ENCODE peak calls at places on chromosomes 5 and 9, in four cellular contexts. One of them, this sample, is unnamed.

GRCh38 chr9:112705773-112706427 is 12.0 kb downstream of the INIP start:
- DNase-seq in iPS-NIHi11: peak; percentile 17
- DNase-seq in CD8-positive, alpha-beta T cell: no peak
- DNase-seq in aorta: no peak
- DNase-seq in this sample: no peak

GRCh38 chr9:77712533-77713130 is 64.5 kb upstream of the GNA14 start:
- DNase-seq in iPS-NIHi11: no peak
- DNase-seq in aorta: no peak
- DNase-seq in CD8-positive, alpha-beta T cell: no peak
- DNase-seq in this sample: peak; percentile 72

GRCh38 chr9:37438359-37438758 is 15.9 kb downstream of the GRHPR start:
- DNase-seq in aorta: no peak
- DNase-seq in CD8-positive, alpha-beta T cell: no peak
- DNase-seq in iPS-NIHi11: no peak
- DNase-seq in this sample: no peak

GRCh38 chr9:89277043-89277442 is 34.0 kb upstream of the CKS2 start:
- DNase-seq in aorta: no peak
- DNase-seq in iPS-NIHi11: no peak
- DNase-seq in CD8-positive, alpha-beta T cell: no peak
- DNase-seq in this sample: no peak

GRCh38 chr5:162163663-162164062 is 96.1 kb downstream of the GABRG2 start:
- DNase-seq in aorta: peak; percentile 18
- DNase-seq in CD8-positive, alpha-beta T cell: no peak
- DNase-seq in iPS-NIHi11: no peak
- DNase-seq in this sample: no peak

GRCh38 chr5:102068870-102069269 is 227.2 kb downstream of the SLCO4C1 start:
- DNase-seq in CD8-positive, alpha-beta T cell: no peak
- DNase-seq in aorta: no peak
- DNase-seq in iPS-NIHi11: no peak
- DNase-seq in this sample: no peak

GRCh38 chr5:82635561-82636288 is 357.6 kb upstream of the RPS23 start:
- DNase-seq in aorta: no peak
- DNase-seq in iPS-NIHi11: no peak
- DNase-seq in CD8-positive, alpha-beta T cell: no peak
- DNase-seq in this sample: no peak

GRCh38 chr5:171926311-171926710 is 80.1 kb downstream of the FBXW11 start:
- DNase-seq in iPS-NIHi11: no peak
- DNase-seq in CD8-positive, alpha-beta T cell: no peak
- DNase-seq in aorta: no peak
- DNase-seq in this sample: no peak

GRCh38 chr5:103624748-103625147 is 62.2 kb upstream of the NUDT12 start:
- DNase-seq in aorta: no peak
- DNase-seq in iPS-NIHi11: no peak
- DNase-seq in CD8-positive, alpha-beta T cell: no peak
- DNase-seq in this sample: no peak

GRCh38 chr9:4826417-4827166 is 33.8 kb downstream of the RCL1 start:
- DNase-seq in aorta: no peak
- DNase-seq in CD8-positive, alpha-beta T cell: no peak
- DNase-seq in iPS-NIHi11: no peak
- DNase-seq in this sample: no peak

GRCh38 chr5:95518417-95518816 is 36.4 kb downstream of the SKIC3 start:
- DNase-seq in CD8-positive, alpha-beta T cell: no peak
- DNase-seq in iPS-NIHi11: no peak
- DNase-seq in aorta: no peak
- DNase-seq in this sample: no peak

GRCh38 chr5:57171818-57172465 is 1.9 kb upstream of the GPBP1 start:
- DNase-seq in iPS-NIHi11: no peak
- DNase-seq in CD8-positive, alpha-beta T cell: peak; percentile 29
- DNase-seq in aorta: no peak
- DNase-seq in this sample: no peak

GRCh38 chr5:132671000-132671399 is 2.8 kb upstream of the IL4 start:
- DNase-seq in iPS-NIHi11: no peak
- DNase-seq in aorta: no peak
- DNase-seq in CD8-positive, alpha-beta T cell: no peak
- DNase-seq in this sample: no peak

GRCh38 chr5:25393321-25393720 is 748.5 kb upstream of the CDH10 start:
- DNase-seq in CD8-positive, alpha-beta T cell: no peak
- DNase-seq in iPS-NIHi11: no peak
- DNase-seq in aorta: no peak
- DNase-seq in this sample: no peak

GRCh38 chr5:83374547-83374946 is 97.0 kb upstream of the VCAN start:
- DNase-seq in aorta: no peak
- DNase-seq in CD8-positive, alpha-beta T cell: no peak
- DNase-seq in iPS-NIHi11: no peak
- DNase-seq in this sample: no peak

GRCh38 chr5:161138751-161139455 is 286.9 kb upstream of the ATP10B start:
- DNase-seq in CD8-positive, alpha-beta T cell: no peak
- DNase-seq in aorta: no peak
- DNase-seq in iPS-NIHi11: no peak
- DNase-seq in this sample: no peak

This sample was measured in glomerular endothelial cell.